ENCODE peak calls at places on chromosomes 4 and X, in ten cellular contexts. G, V, Q, K, H, X, F, N, A and C are unnamed samples.

GRCh38 chrX:103356023-103356798 is at the start of gene TCEAL9:
- DNase-seq in G (peak; percentile 70), V (peak; percentile 21), Q (peak; percentile 48), K (no peak), H (peak; percentile 73), X (peak; percentile 88), F (no peak), N (peak; percentile 87), A (peak; percentile 79), C (no peak)

GRCh38 chr4:968221-968620 is 5.1 kb downstream of the DGKQ start:
- DNase-seq in G (no peak), V (no peak), Q (no peak), K (no peak), H (no peak), X (no peak), F (no peak), N (no peak), A (no peak), C (peak; percentile 91)

GRCh38 chrX:50049228-50049627 is 126.8 kb downstream of the CLCN5 start:
- DNase-seq in G (no peak), V (no peak), Q (no peak), K (no peak), H (no peak), X (no peak), F (no peak), N (no peak), A (no peak), C (no peak)

GRCh38 chr4:18934197-18934596 is 912.6 kb upstream of the LCORL start:
- DNase-seq in G (peak; percentile 49), V (no peak), Q (no peak), K (no peak), H (no peak), X (no peak), F (peak; percentile 7), N (no peak), A (no peak), C (no peak)

GRCh38 chrX:27918799-27919198 is 62.5 kb downstream of the DCAF8L1 start:
- DNase-seq in G (no peak), V (no peak), Q (peak; percentile 21), K (no peak), H (peak; percentile 68), X (peak; percentile 35), F (peak; percentile 5), N (no peak), A (no peak), C (no peak)

GRCh38 chrX:66042307-66043077 is 2.6 kb upstream of the VSIG4 start:
- DNase-seq in G (no peak), V (no peak), Q (no peak), K (no peak), H (no peak), X (no peak), F (no peak), N (no peak), A (no peak), C (no peak)

GRCh38 chr4:20428410-20429160 is 176.9 kb downstream of the SLIT2 start:
- DNase-seq in G (peak; percentile 70), V (no peak), Q (no peak), K (no peak), H (no peak), X (peak; percentile 47), F (peak; percentile 26), N (no peak), A (no peak), C (no peak)

GRCh38 chr4:21688596-21689265 is 259.8 kb downstream of the KCNIP4 start:
- DNase-seq in G (no peak), V (no peak), Q (no peak), K (no peak), H (no peak), X (no peak), F (no peak), N (no peak), A (no peak), C (no peak)

GRCh38 chr4:139556735-139557505 is 901 bp upstream of the SETD7 start:
- DNase-seq in G (peak; percentile 91), V (no peak), Q (peak; percentile 66), K (peak; percentile 57), H (peak; percentile 76), X (no peak), F (peak; percentile 79), N (peak; percentile 79), A (peak; percentile 57), C (peak; percentile 74)

GRCh38 chrX:134025986-134026731 is 40.8 kb upstream of the GPC3 start:
- DNase-seq in G (peak; percentile 49), V (no peak), Q (peak; percentile 71), K (no peak), H (no peak), X (no peak), F (peak; percentile 8), N (no peak), A (no peak), C (peak; percentile 31)

GRCh38 chrX:86714441-86714840 is 566.2 kb downstream of the DACH2 start:
- DNase-seq in G (no peak), V (no peak), Q (no peak), K (no peak), H (no peak), X (no peak), F (no peak), N (no peak), A (no peak), C (no peak)

GRCh38 chrX:68500105-68500504 is 1.3 kb downstream of the YIPF6 start:
- DNase-seq in G (no peak), V (no peak), Q (no peak), K (no peak), H (no peak), X (no peak), F (no peak), N (no peak), A (no peak), C (no peak)
- H3K4me3 ChIP-seq in G (peak overlapping the region; percentile 73), V (no peak overlapping the region), Q (peak overlapping the region; percentile 79), K (peak overlapping the region; percentile 90), H (no peak overlapping the region), X (peak overlapping the region; percentile 60), F (peak overlapping the region; percentile 90), N (no peak overlapping the region), A (no peak overlapping the region), C (no peak overlapping the region)

GRCh38 chr4:182449960-182450359 is 206.8 kb downstream of the TENM3 start:
- DNase-seq in G (no peak), V (no peak), Q (no peak), K (no peak), H (no peak), X (no peak), F (no peak), N (no peak), A (no peak), C (no peak)
- H3K4me3 ChIP-seq in G (no peak overlapping the region), V (peak overlapping the region; percentile 85), Q (peak overlapping the region; percentile 44), K (peak overlapping the region; percentile 7), H (no peak overlapping the region), X (peak overlapping the region; percentile 91), F (no peak overlapping the region), N (peak overlapping the region; percentile 65), A (peak overlapping the region; percentile 62), C (peak overlapping the region; percentile 76)

DNA sequence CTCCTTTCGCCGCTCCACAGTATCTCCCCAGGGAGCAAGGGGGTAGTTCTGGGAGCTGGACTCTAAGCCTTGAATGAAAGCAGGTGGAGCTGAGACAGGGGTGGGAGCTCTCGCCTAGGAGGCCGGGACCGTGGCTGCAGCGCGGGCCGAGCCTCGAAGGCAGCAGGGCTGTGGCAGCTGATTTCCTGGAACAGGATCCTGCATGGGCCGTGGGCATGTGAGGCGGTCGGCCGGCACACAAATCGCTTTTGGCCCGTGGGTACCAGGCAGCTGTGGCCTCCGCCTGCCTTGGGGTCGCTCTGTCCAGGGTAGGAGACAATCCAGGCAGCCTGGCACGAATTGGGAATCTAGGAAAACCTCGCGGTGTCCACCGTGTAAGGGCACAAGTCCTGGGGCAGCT is 981 bp downstream of the FGF16 start:
- DNase-seq in G (no peak), V (no peak), Q (no peak), K (no peak), H (no peak), X (no peak), F (no peak), N (no peak), A (no peak), C (peak; percentile 61)
- H3K4me3 ChIP-seq in G (no peak overlapping the region), V (no peak overlapping the region), Q (no peak overlapping the region), K (no peak overlapping the region), H (no peak overlapping the region), X (peak overlapping the region; percentile 40), F (no peak overlapping the region), N (peak overlapping the region; percentile 33), A (no peak overlapping the region), C (peak overlapping the region; percentile 62)

DNA sequence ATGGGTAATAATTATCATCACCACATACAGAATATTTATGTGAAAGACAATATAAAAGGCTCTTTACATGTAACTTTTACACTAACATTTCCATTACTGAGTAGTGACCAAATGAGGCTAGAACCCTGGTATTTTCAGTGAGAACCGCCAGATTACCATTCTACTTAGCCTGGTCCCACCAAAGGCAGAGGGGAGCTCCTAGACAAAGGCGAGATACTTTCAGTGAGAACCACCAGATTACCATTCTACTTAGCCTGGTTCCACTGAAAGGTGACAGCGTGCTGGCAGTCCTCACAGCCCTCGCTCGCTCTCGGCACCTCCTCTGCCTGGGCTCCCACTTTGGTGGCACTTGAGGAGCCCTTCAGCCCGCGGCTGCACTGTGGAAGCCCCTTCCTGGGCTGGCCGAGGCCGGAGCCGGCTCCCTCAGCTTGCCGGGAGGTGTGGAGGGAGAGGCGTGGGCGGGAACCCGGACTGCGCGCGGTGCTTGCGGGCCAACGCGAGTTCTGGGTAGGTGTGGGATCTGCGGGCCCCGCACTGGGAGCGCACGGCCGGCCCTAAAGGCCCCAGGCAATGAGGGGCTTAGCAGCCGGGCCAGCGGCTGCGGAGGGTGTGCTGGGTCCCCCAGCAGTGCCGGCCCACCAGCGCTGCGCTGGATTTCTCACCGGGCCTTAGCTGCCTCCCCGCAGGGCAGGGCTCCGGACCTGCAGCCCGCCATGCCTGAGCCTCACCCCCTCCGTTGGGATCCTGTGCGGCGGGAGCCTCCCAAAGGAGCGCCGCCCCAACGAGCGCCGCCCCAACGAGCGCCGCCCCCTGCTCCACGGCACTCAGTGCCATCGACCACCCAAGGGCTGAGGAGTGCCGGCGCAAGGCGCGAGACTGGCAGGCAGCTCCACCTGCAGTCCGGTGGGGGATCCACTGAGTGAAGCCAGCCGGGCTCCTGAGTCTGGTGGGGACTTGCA is 1276.1 kb downstream of the PCDH7 start:
- DNase-seq in G (no peak), V (no peak), Q (no peak), K (no peak), H (peak; percentile 5), X (no peak), F (peak; percentile 84), N (no peak), A (no peak), C (peak; percentile 48)
- H3K4me3 ChIP-seq in G (no peak overlapping the region), V (no peak overlapping the region), Q (no peak overlapping the region), K (no peak overlapping the region), H (no peak overlapping the region), X (peak overlapping the region; percentile 36), F (peak overlapping the region; percentile 75), N (no peak overlapping the region), A (no peak overlapping the region), C (peak overlapping the region; percentile 36)

DNA sequence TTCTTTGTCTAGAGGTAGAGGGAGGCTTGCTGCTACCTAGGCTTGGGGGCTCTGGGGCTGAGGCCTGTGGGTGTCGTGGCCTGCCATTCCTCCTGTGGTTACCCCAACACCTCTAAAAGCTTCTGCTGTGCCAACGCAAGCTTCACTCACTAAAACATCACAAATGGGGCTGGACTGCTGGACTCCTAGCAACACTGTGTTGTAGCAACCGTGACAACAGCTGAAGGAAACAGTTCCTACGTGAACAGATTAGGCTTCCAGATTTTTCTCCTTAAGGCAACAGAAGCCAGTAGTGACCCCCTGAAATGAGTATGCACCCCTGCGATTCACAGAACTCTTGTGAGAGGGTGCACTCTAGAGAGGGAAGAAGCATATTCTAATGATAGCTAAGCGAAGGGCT is 138.3 kb upstream of the TEX13D start:
- DNase-seq in G (no peak), V (no peak), Q (no peak), K (no peak), H (no peak), X (peak; percentile 2), F (no peak), N (peak; percentile 63), A (no peak), C (no peak)
- H3K4me3 ChIP-seq in G (no peak overlapping the region), V (no peak overlapping the region), Q (no peak overlapping the region), K (no peak overlapping the region), H (no peak overlapping the region), X (no peak overlapping the region), F (no peak overlapping the region), N (no peak overlapping the region), A (no peak overlapping the region), C (no peak overlapping the region)